ENCODE peak calls at places on chromosome 4, in four cellular contexts. V is thyroid gland, B is GM12891, G is body of pancreas. N is an unnamed sample.

GRCh38 chr4:137597751-137598493 is 65.6 kb upstream of the PCDH18 start:
- DNase-seq in B (no peak), G (no peak), V (no peak), N (no peak)

GRCh38 chr4:25925486-25926201 is 11.6 kb downstream of the SMIM20 start:
- DNase-seq in V (no peak), G (peak), B (no peak), N (no peak)

GRCh38 chr4:102787096-102787867 is 26.5 kb upstream of the MANBA start:
- DNase-seq in B (no peak), G (no peak), V (no peak), N (no peak)

GRCh38 chr4:24209131-24209530 is 319.3 kb upstream of the PPARGC1A start:
- DNase-seq in V (peak), B (no peak), G (no peak), N (no peak)

GRCh38 chr4:27088491-27088890 is 227.8 kb downstream of the STIM2 start:
- DNase-seq in B (no peak), V (no peak), G (peak), N (no peak)

GRCh38 chr4:77593101-77593500 is 12.5 kb upstream of the CXCL13 start:
- DNase-seq in G (no peak), V (no peak), B (no peak), N (no peak)

GRCh38 chr4:83569967-83570366 is 34.1 kb downstream of the GPAT3 start:
- DNase-seq in B (no peak), G (peak), V (no peak), N (no peak)

GRCh38 chr4:88457307-88458090 is 580 bp downstream of the HERC5 start:
- DNase-seq in G (peak), V (peak), B (peak), N (peak)

GRCh38 chr4:6907658-6908191 is 1.9 kb upstream of the TBC1D14 start:
- DNase-seq in G (peak), V (no peak), B (no peak), N (no peak)

GRCh38 chr4:11566440-11567022 is 137.8 kb upstream of the HS3ST1 start:
- DNase-seq in B (no peak), G (no peak), V (no peak), N (no peak)

GRCh38 chr4:19623866-19624265 is 627.8 kb upstream of the SLIT2 start:
- DNase-seq in V (no peak), B (no peak), G (no peak), N (no peak)

GRCh38 chr4:73704314-73705055 is 35.9 kb upstream of the CXCL8 start:
- DNase-seq in B (no peak), V (peak), G (peak), N (peak)

GRCh38 chr4:116551798-116552197 is 533.6 kb downstream of the TRAM1L1 start:
- DNase-seq in V (no peak), B (no peak), G (no peak), N (no peak)

GRCh38 chr4:107600456-107600855 is 119.6 kb downstream of the PAPSS1 start:
- DNase-seq in G (no peak), V (no peak), B (no peak), N (no peak)

GRCh38 chr4:174084542-174084941 is 198.9 kb downstream of the FBXO8 start:
- DNase-seq in V (no peak), B (no peak), G (no peak), N (no peak)

GRCh38 chr4:3871181-3871852 is 105.1 kb downstream of the ADRA2C start:
- DNase-seq in V (peak), B (no peak), G (no peak), N (no peak)

GRCh38 chr4:94889961-94890360 is 132.2 kb downstream of the BMPR1B start:
- DNase-seq in V (no peak), B (no peak), G (no peak), N (no peak)

GRCh38 chr4:94278777-94279176 is 63.9 kb downstream of the HPGDS start:
- DNase-seq in B (no peak), V (no peak), G (no peak), N (no peak)

GRCh38 chr4:150007512-150007911 is 70.7 kb upstream of the DCLK2 start:
- DNase-seq in B (no peak), V (no peak), G (no peak), N (no peak)

GRCh38 chr4:166435449-166435848 is 562.4 kb downstream of the TLL1 start:
- DNase-seq in V (no peak), B (no peak), G (no peak), N (no peak)

GRCh38 chr4:122826596-122827257 is at the start of gene FGF2:
- DNase-seq in B (peak), G (peak), V (peak), N (peak)

GRCh38 chr4:189092596-189092995 is 848.1 kb upstream of the FRG1 start:
- DNase-seq in G (no peak), B (no peak), V (no peak), N (no peak)

GRCh38 chr4:180527993-180528392 is 1715.2 kb upstream of the TENM3 start:
- DNase-seq in G (no peak), B (no peak), V (no peak), N (no peak)

GRCh38 chr4:94634266-94634665 is 123.5 kb upstream of the BMPR1B start:
- DNase-seq in G (no peak), V (no peak), B (no peak), N (no peak)

GRCh38 chr4:25370242-25370641 is 6.8 kb upstream of the ANAPC4 start:
- DNase-seq in V (no peak), G (no peak), B (no peak), N (no peak)

GRCh38 chr4:10117424-10118354 is 1.1 kb upstream of the WDR1 start:
- DNase-seq in V (peak), G (peak), B (no peak), N (peak)

DNA sequence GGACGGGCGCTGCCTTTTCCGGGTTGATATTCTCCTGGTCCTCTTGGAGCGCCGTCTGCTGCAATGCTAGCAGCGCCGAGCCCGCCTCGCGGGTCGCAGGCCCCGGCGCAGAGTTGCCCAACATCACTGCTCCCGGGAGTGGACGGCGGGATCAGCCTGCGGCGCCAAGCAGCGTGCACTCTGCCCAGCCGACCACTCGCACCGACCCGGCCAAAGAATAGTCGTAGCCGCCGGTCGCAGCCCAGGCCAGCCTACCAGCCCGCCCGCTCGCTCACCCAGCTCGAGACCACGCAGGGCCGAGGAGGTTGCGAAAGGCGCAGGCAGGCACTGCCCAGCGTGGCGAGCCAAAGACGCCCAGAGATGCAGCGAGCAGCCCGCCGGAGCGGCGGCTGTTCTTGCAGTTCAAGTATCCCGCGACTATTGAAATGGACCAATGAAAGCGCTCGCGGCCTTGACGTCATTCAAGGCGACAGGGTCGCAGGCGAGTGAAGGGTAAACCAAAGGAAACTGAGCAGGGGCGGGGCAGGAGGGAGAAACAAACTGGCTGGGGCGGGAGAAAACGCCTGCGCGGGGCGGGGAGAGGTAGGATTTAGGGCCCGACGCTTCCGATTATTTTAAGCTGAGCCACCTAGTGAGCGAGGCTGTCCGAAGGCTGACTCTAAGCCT is at the start of gene CCNA2:
- DNase-seq in G (peak), B (peak), V (peak), N (peak)
- TF ChIP-seq POLR2A in G (peak), B (peak), V (no peak), N (peak)

GRCh38 chr4:145481942-145482208 is 222 bp downstream of the SMAD1 start:
- DNase-seq in G (no peak), B (no peak), V (no peak), N (no peak)

GRCh38 chr4:145480257-145480656 is 1.4 kb upstream of the SMAD1 start:
- DNase-seq in V (no peak), B (no peak), G (no peak), N (no peak)

GRCh38 chr4:145484240-145484846 is 2.7 kb downstream of the SMAD1 start:
- DNase-seq in G (no peak), V (no peak), B (no peak), N (no peak)

GRCh38 chr4:145481164-145481941 is at the start of gene SMAD1:
- DNase-seq in B (peak), V (peak), G (peak), N (peak)

DNA sequence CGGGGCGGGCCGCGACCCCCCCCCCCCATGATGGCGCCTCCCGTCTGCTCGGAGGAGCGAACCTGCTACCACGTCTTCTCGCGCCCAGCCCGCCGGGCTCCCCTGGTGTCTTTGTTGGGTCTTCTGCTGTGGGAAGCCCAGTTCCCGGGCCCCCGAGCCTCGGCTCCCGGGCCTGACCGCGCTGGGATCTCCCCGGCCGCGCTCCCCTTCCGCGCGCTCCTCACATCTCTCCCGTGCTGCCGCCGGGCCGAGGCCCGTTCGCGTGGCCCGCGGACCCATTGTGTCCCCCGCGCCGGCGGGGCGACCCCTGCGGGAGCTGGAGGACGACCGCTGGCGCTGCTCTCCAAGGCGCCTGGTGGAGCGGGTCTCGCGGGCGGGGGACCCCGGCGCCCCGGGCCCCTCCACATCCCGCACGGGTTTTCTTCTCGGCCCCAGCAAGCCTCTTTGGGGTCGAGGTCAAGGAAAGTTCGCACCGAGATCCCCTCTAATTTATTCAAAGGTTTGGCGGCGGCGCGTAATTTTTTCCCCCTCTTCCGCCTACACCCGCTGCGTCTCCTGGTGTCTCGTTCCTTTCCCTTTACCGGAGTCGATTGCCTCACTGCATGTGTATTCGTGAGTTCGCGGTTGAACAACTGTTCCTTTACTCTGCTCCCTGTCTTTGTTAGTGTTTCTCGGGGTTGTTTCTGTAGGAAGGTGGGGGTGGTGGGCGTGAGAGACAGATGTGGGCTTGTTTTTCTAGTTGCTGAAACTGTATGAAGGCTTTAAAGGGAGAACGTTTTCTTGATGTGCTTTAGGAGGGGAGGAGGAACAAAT is 762 bp downstream of the SMAD1 start:
- DNase-seq in B (peak), G (peak), V (peak), N (peak)
- TF ChIP-seq POLR2A in B (peak), G (peak), V (no peak), N (no peak)

GRCh38 chr4:82562553-82562854 is 716 bp upstream of the TMEM150C start:
- DNase-seq in B (no peak), G (no peak), V (no peak), N (no peak)

GRCh38 chr4:82559735-82560120 is 2.1 kb downstream of the TMEM150C start:
- DNase-seq in B (no peak), V (no peak), G (no peak), N (no peak)

GRCh38 chr4:82560853-82561744 is 689 bp downstream of the TMEM150C start:
- DNase-seq in G (peak), V (peak), B (peak), N (no peak)

GRCh38 chr4:82567444-82567843 is 5.7 kb upstream of the TMEM150C start:
- DNase-seq in V (no peak), B (no peak), G (no peak), N (no peak)

GRCh38 chr4:82561745-82562552 is at the start of gene TMEM150C:
- DNase-seq in B (peak), G (peak), V (peak), N (no peak)
- TF ChIP-seq POLR2A in B (no peak), G (no peak), V (no peak), N (no peak)

DNA sequence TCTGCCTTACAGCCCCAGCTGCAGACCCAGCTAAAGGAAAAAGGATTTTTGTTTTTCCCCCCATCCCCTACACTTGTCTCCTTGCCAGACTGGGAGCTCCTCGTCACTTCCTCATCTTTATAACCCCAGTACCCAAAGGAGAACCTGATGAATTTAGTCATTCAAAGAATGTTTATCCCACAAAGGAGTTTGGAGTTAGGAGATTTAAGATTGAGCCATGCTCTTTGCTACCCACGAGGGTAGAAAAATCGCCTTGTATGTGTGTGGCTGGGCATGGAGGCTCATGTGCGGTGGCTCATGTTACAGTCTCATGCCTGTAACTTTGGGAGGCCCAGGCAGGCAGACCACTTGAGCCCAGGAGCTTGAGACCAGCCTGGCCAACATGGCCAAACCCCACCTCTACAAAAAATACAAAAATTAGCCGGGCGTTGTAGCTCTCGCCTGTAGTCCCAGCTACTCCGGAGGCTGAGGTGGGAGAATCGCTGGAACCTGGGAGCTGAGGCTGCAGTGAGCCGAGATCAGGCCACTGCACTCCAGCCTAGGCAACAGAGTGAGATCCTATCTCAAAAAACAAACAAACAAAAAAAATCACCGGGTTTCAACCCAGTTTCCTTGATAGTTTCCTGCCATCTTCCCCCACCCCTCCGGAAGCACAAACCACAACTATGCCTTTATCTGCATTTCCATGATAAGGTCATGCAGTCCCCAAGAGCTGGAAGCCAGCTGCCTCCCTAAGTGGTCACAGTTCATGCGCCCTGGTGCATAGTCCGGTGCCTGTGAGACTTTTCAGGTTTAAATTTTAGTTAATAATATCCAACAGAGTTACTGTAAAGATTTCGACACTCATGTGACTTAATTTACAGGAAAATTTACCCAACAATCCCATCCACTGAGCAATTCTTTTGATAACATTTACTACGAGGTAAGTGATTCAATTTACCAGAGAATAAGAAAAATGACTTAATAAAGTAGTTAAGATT is 1.5 kb downstream of the CFAP97 start:
- DNase-seq in B (no peak), V (peak), G (no peak), N (no peak)
- TF ChIP-seq POLR2A in B (no peak), V (no peak), G (no peak), N (no peak)

N was measured in uterus.